ENCODE peak calls at places on chromosome 6, in ten cellular contexts. One of them, this sample, is unnamed.

GRCh38 chr6:158559895-158560786 is at the start of gene TMEM181:
- DNase-seq in H9: peak; percentile 75
- DNase-seq in hepatocyte: peak; percentile 95
- DNase-seq in CD4-positive, alpha-beta T cell: peak; percentile 77
- DNase-seq in tibial artery: peak; percentile 90
- DNase-seq in HCT116: peak; percentile 36
- DNase-seq in fibroblast of lung: peak; percentile 82
- DNase-seq in MG63: peak; percentile 88
- DNase-seq in SJCRH30: peak; percentile 76
- DNase-seq in CD8-positive, alpha-beta T cell: peak; percentile 92
- DNase-seq in this sample: peak; percentile 86

GRCh38 chr6:7108964-7109836 is 1.4 kb downstream of the RREB1 start:
- DNase-seq in H9: no peak
- DNase-seq in MG63: peak; percentile 85
- DNase-seq in fibroblast of lung: peak; percentile 85
- DNase-seq in CD4-positive, alpha-beta T cell: peak; percentile 32
- DNase-seq in tibial artery: peak; percentile 81
- DNase-seq in SJCRH30: peak; percentile 46
- DNase-seq in CD8-positive, alpha-beta T cell: peak; percentile 51
- DNase-seq in HCT116: no peak
- DNase-seq in hepatocyte: peak; percentile 84
- DNase-seq in this sample: no peak

GRCh38 chr6:79466222-79466834 is 70.9 kb downstream of the LCA5 start:
- DNase-seq in HCT116: peak; percentile 10
- DNase-seq in MG63: no peak
- DNase-seq in SJCRH30: no peak
- DNase-seq in CD4-positive, alpha-beta T cell: no peak
- DNase-seq in fibroblast of lung: peak; percentile 74
- DNase-seq in tibial artery: no peak
- DNase-seq in hepatocyte: peak; percentile 21
- DNase-seq in CD8-positive, alpha-beta T cell: no peak
- DNase-seq in H9: no peak
- DNase-seq in this sample: no peak

GRCh38 chr6:156727715-156728385 is 49.3 kb upstream of the ARID1B start:
- DNase-seq in MG63: no peak
- DNase-seq in CD4-positive, alpha-beta T cell: no peak
- DNase-seq in H9: no peak
- DNase-seq in SJCRH30: no peak
- DNase-seq in CD8-positive, alpha-beta T cell: no peak
- DNase-seq in tibial artery: no peak
- DNase-seq in hepatocyte: no peak
- DNase-seq in HCT116: no peak
- DNase-seq in fibroblast of lung: no peak
- DNase-seq in this sample: no peak

GRCh38 chr6:100923481-100923880 is 42.4 kb upstream of the ASCC3 start:
- DNase-seq in MG63: no peak
- DNase-seq in CD8-positive, alpha-beta T cell: no peak
- DNase-seq in SJCRH30: no peak
- DNase-seq in H9: no peak
- DNase-seq in hepatocyte: no peak
- DNase-seq in CD4-positive, alpha-beta T cell: no peak
- DNase-seq in fibroblast of lung: no peak
- DNase-seq in tibial artery: no peak
- DNase-seq in HCT116: no peak
- DNase-seq in this sample: no peak

GRCh38 chr6:73710470-73710869 is 14.5 kb downstream of the CD109 start:
- DNase-seq in CD4-positive, alpha-beta T cell: no peak
- DNase-seq in tibial artery: no peak
- DNase-seq in HCT116: peak; percentile 82
- DNase-seq in CD8-positive, alpha-beta T cell: no peak
- DNase-seq in MG63: peak; percentile 52
- DNase-seq in hepatocyte: peak; percentile 48
- DNase-seq in H9: no peak
- DNase-seq in fibroblast of lung: peak; percentile 44
- DNase-seq in SJCRH30: peak; percentile 51
- DNase-seq in this sample: no peak

GRCh38 chr6:126657556-126658129 is 317.7 kb downstream of the CENPW start:
- DNase-seq in fibroblast of lung: peak; percentile 68
- DNase-seq in MG63: no peak
- DNase-seq in hepatocyte: peak; percentile 39
- DNase-seq in SJCRH30: peak; percentile 15
- DNase-seq in H9: no peak
- DNase-seq in CD8-positive, alpha-beta T cell: no peak
- DNase-seq in HCT116: peak; percentile 39
- DNase-seq in CD4-positive, alpha-beta T cell: no peak
- DNase-seq in tibial artery: no peak
- DNase-seq in this sample: no peak

GRCh38 chr6:166005401-166005845 is 162.2 kb downstream of the TBXT start:
- DNase-seq in CD8-positive, alpha-beta T cell: no peak
- DNase-seq in SJCRH30: no peak
- DNase-seq in fibroblast of lung: peak; percentile 75
- DNase-seq in tibial artery: peak; percentile 88
- DNase-seq in HCT116: no peak
- DNase-seq in CD4-positive, alpha-beta T cell: no peak
- DNase-seq in MG63: no peak
- DNase-seq in hepatocyte: peak; percentile 37
- DNase-seq in H9: no peak
- DNase-seq in this sample: no peak

GRCh38 chr6:129748212-129748900 is 38.4 kb upstream of the ARHGAP18 start:
- DNase-seq in CD4-positive, alpha-beta T cell: peak; percentile 32
- DNase-seq in tibial artery: no peak
- DNase-seq in H9: peak; percentile 33
- DNase-seq in CD8-positive, alpha-beta T cell: peak; percentile 70
- DNase-seq in SJCRH30: no peak
- DNase-seq in MG63: peak; percentile 45
- DNase-seq in HCT116: peak; percentile 90
- DNase-seq in fibroblast of lung: peak; percentile 76
- DNase-seq in hepatocyte: peak; percentile 37
- DNase-seq in this sample: peak; percentile 11

GRCh38 chr6:110357696-110358535 is at the start of gene METTL24:
- DNase-seq in MG63: peak; percentile 4
- DNase-seq in H9: peak; percentile 62
- DNase-seq in hepatocyte: peak; percentile 77
- DNase-seq in HCT116: no peak
- DNase-seq in SJCRH30: no peak
- DNase-seq in tibial artery: peak; percentile 66
- DNase-seq in CD8-positive, alpha-beta T cell: peak; percentile 62
- DNase-seq in CD4-positive, alpha-beta T cell: no peak
- DNase-seq in fibroblast of lung: no peak
- DNase-seq in this sample: no peak

GRCh38 chr6:100322886-100323285 is 141.8 kb downstream of the SIM1 start:
- DNase-seq in tibial artery: no peak
- DNase-seq in CD8-positive, alpha-beta T cell: no peak
- DNase-seq in HCT116: no peak
- DNase-seq in CD4-positive, alpha-beta T cell: no peak
- DNase-seq in H9: no peak
- DNase-seq in MG63: no peak
- DNase-seq in SJCRH30: no peak
- DNase-seq in hepatocyte: no peak
- DNase-seq in fibroblast of lung: no peak
- DNase-seq in this sample: no peak

GRCh38 chr6:109769213-109769612 is 78.1 kb downstream of the FIG4 start:
- DNase-seq in H9: no peak
- DNase-seq in CD4-positive, alpha-beta T cell: no peak
- DNase-seq in tibial artery: no peak
- DNase-seq in MG63: no peak
- DNase-seq in HCT116: no peak
- DNase-seq in fibroblast of lung: no peak
- DNase-seq in CD8-positive, alpha-beta T cell: no peak
- DNase-seq in SJCRH30: no peak
- DNase-seq in hepatocyte: no peak
- DNase-seq in this sample: no peak

GRCh38 chr6:37511910-37512399 is 12.3 kb upstream of the CCDC167 start:
- DNase-seq in tibial artery: no peak
- DNase-seq in hepatocyte: no peak
- DNase-seq in CD4-positive, alpha-beta T cell: no peak
- DNase-seq in fibroblast of lung: no peak
- DNase-seq in SJCRH30: no peak
- DNase-seq in H9: no peak
- DNase-seq in HCT116: no peak
- DNase-seq in MG63: no peak
- DNase-seq in CD8-positive, alpha-beta T cell: no peak
- DNase-seq in this sample: no peak

GRCh38 chr6:167550936-167551633 is 226.2 kb downstream of the TTLL2 start:
- DNase-seq in HCT116: no peak
- DNase-seq in CD4-positive, alpha-beta T cell: no peak
- DNase-seq in H9: no peak
- DNase-seq in hepatocyte: peak; percentile 61
- DNase-seq in CD8-positive, alpha-beta T cell: no peak
- DNase-seq in MG63: peak; percentile 70
- DNase-seq in fibroblast of lung: peak; percentile 7
- DNase-seq in SJCRH30: peak; percentile 37
- DNase-seq in tibial artery: peak; percentile 95
- DNase-seq in this sample: no peak

GRCh38 chr6:137363805-137364138 is 130.4 kb downstream of the OLIG3 start:
- DNase-seq in CD4-positive, alpha-beta T cell: no peak
- DNase-seq in CD8-positive, alpha-beta T cell: no peak
- DNase-seq in H9: no peak
- DNase-seq in fibroblast of lung: no peak
- DNase-seq in MG63: no peak
- DNase-seq in tibial artery: no peak
- DNase-seq in HCT116: no peak
- DNase-seq in SJCRH30: no peak
- DNase-seq in hepatocyte: no peak
- DNase-seq in this sample: no peak

DNA sequence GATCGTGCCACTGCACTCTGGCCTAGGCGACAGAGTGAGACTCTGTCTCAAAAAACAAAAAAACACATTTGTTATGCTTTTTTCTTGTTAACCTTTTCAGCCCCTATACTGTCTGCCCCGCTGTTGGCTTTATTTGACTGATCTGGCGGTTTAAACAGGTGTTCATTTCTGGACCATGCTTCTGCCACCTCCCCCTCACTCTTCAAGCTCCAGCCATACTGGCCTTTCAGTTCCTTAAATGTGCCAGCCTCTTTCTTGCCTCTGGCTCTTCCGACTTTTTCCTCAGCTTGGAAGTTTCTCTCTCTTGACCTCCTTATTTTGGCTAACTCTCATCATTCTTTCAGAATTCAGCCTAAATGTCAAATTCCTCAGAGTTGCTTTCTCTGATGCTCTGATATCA is 35.2 kb upstream of the TXLNB start:
- DNase-seq in tibial artery: no peak
- DNase-seq in SJCRH30: no peak
- DNase-seq in H9: no peak
- DNase-seq in hepatocyte: no peak
- DNase-seq in HCT116: no peak
- DNase-seq in MG63: no peak
- DNase-seq in CD8-positive, alpha-beta T cell: no peak
- DNase-seq in fibroblast of lung: no peak
- DNase-seq in CD4-positive, alpha-beta T cell: no peak
- DNase-seq in this sample: no peak
- H3K9me3 ChIP-seq in tibial artery: no peaks in the 10 kb centered on the region
- H3K9me3 ChIP-seq in SJCRH30: no peaks in the 10 kb centered on the region
- H3K9me3 ChIP-seq in H9: no peaks in the 10 kb centered on the region
- H3K9me3 ChIP-seq in hepatocyte: no peaks in the 10 kb centered on the region
- H3K9me3 ChIP-seq in HCT116: no peaks in the 10 kb centered on the region
- H3K9me3 ChIP-seq in MG63: no peaks in the 10 kb centered on the region
- H3K9me3 ChIP-seq in CD8-positive, alpha-beta T cell: no peaks in the 10 kb centered on the region
- H3K9me3 ChIP-seq in fibroblast of lung: no peaks in the 10 kb centered on the region
- H3K9me3 ChIP-seq in CD4-positive, alpha-beta T cell: no peaks in the 10 kb centered on the region
- H3K9me3 ChIP-seq in this sample: no peaks in the 10 kb centered on the region

GRCh38 chr6:61585504-61585903 is 700.5 kb downstream of the KHDRBS2 start:
- DNase-seq in CD8-positive, alpha-beta T cell: no peak
- DNase-seq in H9: no peak
- DNase-seq in fibroblast of lung: no peak
- DNase-seq in CD4-positive, alpha-beta T cell: no peak
- DNase-seq in HCT116: no peak
- DNase-seq in SJCRH30: no peak
- DNase-seq in MG63: no peak
- DNase-seq in tibial artery: no peak
- DNase-seq in hepatocyte: no peak
- DNase-seq in this sample: no peak
- H3K9me3 ChIP-seq in CD8-positive, alpha-beta T cell: no peaks in the 10 kb centered on the region
- H3K9me3 ChIP-seq in H9: no peaks in the 10 kb centered on the region
- H3K9me3 ChIP-seq in fibroblast of lung: no peaks in the 10 kb centered on the region
- H3K9me3 ChIP-seq in CD4-positive, alpha-beta T cell: no peaks in the 10 kb centered on the region
- H3K9me3 ChIP-seq in HCT116: peaks cover 8% of the 10 kb centered on the region
- H3K9me3 ChIP-seq in SJCRH30: no peaks in the 10 kb centered on the region
- H3K9me3 ChIP-seq in MG63: no peaks in the 10 kb centered on the region
- H3K9me3 ChIP-seq in tibial artery: no peaks in the 10 kb centered on the region
- H3K9me3 ChIP-seq in hepatocyte: no peaks in the 10 kb centered on the region
- H3K9me3 ChIP-seq in this sample: no peaks in the 10 kb centered on the region

GRCh38 chr6:23174781-23175361 is 605.5 kb downstream of the HDGFL1 start:
- DNase-seq in hepatocyte: no peak
- DNase-seq in MG63: peak; percentile 35
- DNase-seq in fibroblast of lung: peak; percentile 97
- DNase-seq in tibial artery: no peak
- DNase-seq in H9: no peak
- DNase-seq in CD4-positive, alpha-beta T cell: no peak
- DNase-seq in HCT116: peak; percentile 55
- DNase-seq in SJCRH30: no peak
- DNase-seq in CD8-positive, alpha-beta T cell: no peak
- DNase-seq in this sample: no peak

GRCh38 chr6:23173231-23173630 is 603.9 kb downstream of the HDGFL1 start:
- DNase-seq in hepatocyte: no peak
- DNase-seq in tibial artery: no peak
- DNase-seq in SJCRH30: no peak
- DNase-seq in H9: no peak
- DNase-seq in MG63: no peak
- DNase-seq in CD4-positive, alpha-beta T cell: no peak
- DNase-seq in CD8-positive, alpha-beta T cell: no peak
- DNase-seq in HCT116: no peak
- DNase-seq in fibroblast of lung: no peak
- DNase-seq in this sample: no peak

GRCh38 chr6:23175391-23175790 is 606.0 kb downstream of the HDGFL1 start:
- DNase-seq in HCT116: no peak
- DNase-seq in fibroblast of lung: peak; percentile 84
- DNase-seq in tibial artery: no peak
- DNase-seq in hepatocyte: no peak
- DNase-seq in CD4-positive, alpha-beta T cell: no peak
- DNase-seq in SJCRH30: no peak
- DNase-seq in H9: no peak
- DNase-seq in CD8-positive, alpha-beta T cell: no peak
- DNase-seq in MG63: no peak
- DNase-seq in this sample: no peak

GRCh38 chr6:23170044-23170443 is 600.7 kb downstream of the HDGFL1 start:
- DNase-seq in hepatocyte: no peak
- DNase-seq in H9: no peak
- DNase-seq in HCT116: no peak
- DNase-seq in CD4-positive, alpha-beta T cell: no peak
- DNase-seq in CD8-positive, alpha-beta T cell: no peak
- DNase-seq in MG63: no peak
- DNase-seq in fibroblast of lung: no peak
- DNase-seq in tibial artery: no peak
- DNase-seq in SJCRH30: no peak
- DNase-seq in this sample: no peak
- H3K9me3 ChIP-seq in hepatocyte: no peaks in the 10 kb centered on the region
- H3K9me3 ChIP-seq in H9: no peaks in the 10 kb centered on the region
- H3K9me3 ChIP-seq in HCT116: no peaks in the 10 kb centered on the region
- H3K9me3 ChIP-seq in CD4-positive, alpha-beta T cell: no peaks in the 10 kb centered on the region
- H3K9me3 ChIP-seq in CD8-positive, alpha-beta T cell: no peaks in the 10 kb centered on the region
- H3K9me3 ChIP-seq in MG63: no peaks in the 10 kb centered on the region
- H3K9me3 ChIP-seq in fibroblast of lung: no peaks in the 10 kb centered on the region
- H3K9me3 ChIP-seq in tibial artery: no peaks in the 10 kb centered on the region
- H3K9me3 ChIP-seq in SJCRH30: no peaks in the 10 kb centered on the region
- H3K9me3 ChIP-seq in this sample: peaks cover 2% of the 10 kb centered on the region

GRCh38 chr6:67886840-67887292 is 748.2 kb upstream of the ADGRB3 start:
- DNase-seq in tibial artery: no peak
- DNase-seq in hepatocyte: no peak
- DNase-seq in CD4-positive, alpha-beta T cell: no peak
- DNase-seq in H9: no peak
- DNase-seq in MG63: no peak
- DNase-seq in CD8-positive, alpha-beta T cell: no peak
- DNase-seq in fibroblast of lung: no peak
- DNase-seq in HCT116: no peak
- DNase-seq in SJCRH30: no peak
- DNase-seq in this sample: no peak
- H3K9me3 ChIP-seq in tibial artery: no peaks in the 10 kb centered on the region
- H3K9me3 ChIP-seq in hepatocyte: no peaks in the 10 kb centered on the region
- H3K9me3 ChIP-seq in CD4-positive, alpha-beta T cell: no peaks in the 10 kb centered on the region
- H3K9me3 ChIP-seq in H9: no peaks in the 10 kb centered on the region
- H3K9me3 ChIP-seq in MG63: no peaks in the 10 kb centered on the region
- H3K9me3 ChIP-seq in CD8-positive, alpha-beta T cell: no peaks in the 10 kb centered on the region
- H3K9me3 ChIP-seq in fibroblast of lung: no peaks in the 10 kb centered on the region
- H3K9me3 ChIP-seq in HCT116: peaks cover 5% of the 10 kb centered on the region
- H3K9me3 ChIP-seq in SJCRH30: no peaks in the 10 kb centered on the region
- H3K9me3 ChIP-seq in this sample: no peaks in the 10 kb centered on the region

This sample was measured in T-helper 17 cell.